ENCODE peak calls at places on chromosomes 1 and 21, in eight cellular contexts. H is stimulated activated CD4-positive, alpha-beta T cell treated with anti-CD3 and anti-CD28 coated beads, Interleukin-4, amount 100 ng/mL, for 48 hours; O is NCI-H748 treated with DMSO at 0.1 percent for 48 hours; Z is mesothelial cell of epicardium; D is dorsolateral prefrontal cortex; X is pancreas; W is choroid plexus epithelial cell; Y is DMS 273 treated with DMSO at 0.1 percent for 48 hours. B is an unnamed sample.

GRCh38 chr1:48878191-48878940 is 101.7 kb upstream of the BEND5 start:
- DNase-seq in Z (no peak), H (no peak), D (no peak), O (no peak), W (peak; percentile 85), Y (no peak), X (no peak), B (peak; percentile 95)

GRCh38 chr21:33202464-33203363 is 27.0 kb upstream of the IFNAR2 start:
- DNase-seq in W (no peak), Y (no peak), D (no peak), X (no peak), O (no peak), H (no peak), Z (no peak), B (no peak)

GRCh38 chr21:37551406-37552355 is 185.1 kb downstream of the DYRK1A start:
- DNase-seq in Y (no peak), H (no peak), O (no peak), D (peak; percentile 28), X (no peak), Z (peak; percentile 47), W (peak; percentile 81), B (peak; percentile 37)

GRCh38 chr1:6131561-6131960 is 48.6 kb downstream of the CHD5 start:
- DNase-seq in H (no peak), Z (no peak), X (no peak), D (no peak), W (no peak), Y (no peak), O (no peak), B (no peak)

GRCh38 chr1:246165826-246166709 is 341.0 kb downstream of the SMYD3 start:
- DNase-seq in W (no peak), Y (no peak), H (no peak), O (peak; percentile 76), D (no peak), X (no peak), Z (no peak), B (no peak)

GRCh38 chr1:91123773-91124172 is 101.9 kb upstream of the ZNF644 start:
- DNase-seq in Z (no peak), W (no peak), X (no peak), D (no peak), O (no peak), Y (no peak), H (no peak), B (no peak)

GRCh38 chr1:207393610-207394009 is 60.5 kb upstream of the CR2 start:
- DNase-seq in H (no peak), Y (no peak), Z (no peak), X (no peak), W (peak; percentile 93), O (no peak), D (no peak), B (peak; percentile 87)

GRCh38 chr21:32474179-32475059 is 61.9 kb downstream of the EVA1C start:
- DNase-seq in W (no peak), O (no peak), Y (no peak), X (no peak), D (no peak), H (no peak), Z (no peak), B (no peak)

GRCh38 chr1:174007846-174008245 is 14.3 kb downstream of the RC3H1 start:
- DNase-seq in H (no peak), D (no peak), W (no peak), Z (no peak), X (no peak), Y (no peak), O (no peak), B (no peak)

GRCh38 chr1:91872560-91873081 is 13.3 kb downstream of the TGFBR3 start:
- DNase-seq in Z (no peak), Y (no peak), O (no peak), X (no peak), D (no peak), H (no peak), W (no peak), B (no peak)

GRCh38 chr1:2632561-2633361 is at the start of gene MMEL1:
- DNase-seq in W (no peak), X (no peak), Z (no peak), Y (no peak), H (no peak), O (no peak), D (no peak), B (no peak)

GRCh38 chr1:16189921-16190499 is 22.4 kb downstream of the ARHGEF19 start:
- DNase-seq in D (peak; percentile 47), O (no peak), X (no peak), Z (no peak), Y (no peak), W (no peak), H (no peak), B (no peak)

GRCh38 chr1:162725301-162725834 is 65.1 kb upstream of the HSD17B7 start:
- DNase-seq in Z (no peak), D (no peak), W (no peak), X (no peak), H (no peak), O (no peak), Y (no peak), B (no peak)

GRCh38 chr1:70143052-70143659 is 62.2 kb downstream of the LRRC40 start:
- DNase-seq in D (no peak), Z (no peak), O (no peak), X (no peak), H (no peak), Y (no peak), W (peak; percentile 80), B (peak; percentile 73)

GRCh38 chr21:37281993-37282392 is 14.9 kb upstream of the VPS26C start:
- DNase-seq in D (no peak), O (peak; percentile 6), Z (no peak), W (no peak), Y (no peak), X (no peak), H (no peak), B (no peak)

GRCh38 chr1:156464825-156465452 is 35.6 kb downstream of the MEF2D start:
- DNase-seq in W (peak; percentile 48), D (no peak), X (no peak), Y (no peak), H (no peak), O (no peak), Z (no peak), B (peak; percentile 48)

GRCh38 chr1:145953861-145954260 is 4.0 kb downstream of the LIX1L start:
- DNase-seq in D (no peak), O (no peak), Y (no peak), Z (no peak), X (no peak), H (no peak), W (no peak), B (peak; percentile 7)

GRCh38 chr1:204089044-204089751 is 16.3 kb downstream of the SOX13 start:
- DNase-seq in D (no peak), Y (no peak), W (peak; percentile 68), Z (peak; percentile 57), O (no peak), X (no peak), H (no peak), B (no peak)

GRCh38 chr1:83857108-83857507 is 141.8 kb downstream of the TTLL7 start:
- DNase-seq in W (peak; percentile 63), H (no peak), X (no peak), O (peak; percentile 34), Z (no peak), D (no peak), Y (peak; percentile 31), B (peak; percentile 56)